ENCODE peak calls at places on chromosomes 5 and 9, in four cellular contexts. One of them, this sample, is unnamed.

GRCh38 chr9:138062196-138062595 is 184.6 kb downstream of the CACNA1B start:
- DNase-seq in left ventricle myocardium inferior: no peak
- DNase-seq in gastrocnemius medialis: peak
- DNase-seq in tibial artery: no peak
- DNase-seq in this sample: no peak

GRCh38 chr5:168128154-168128553 is 163.3 kb upstream of the WWC1 start:
- DNase-seq in left ventricle myocardium inferior: no peak
- DNase-seq in tibial artery: no peak
- DNase-seq in gastrocnemius medialis: no peak
- DNase-seq in this sample: no peak

GRCh38 chr9:91433180-91433579 is 9.5 kb upstream of the NFIL3 start:
- DNase-seq in gastrocnemius medialis: peak
- DNase-seq in tibial artery: no peak
- DNase-seq in left ventricle myocardium inferior: no peak
- DNase-seq in this sample: peak

GRCh38 chr5:39452846-39453245 is 28.1 kb upstream of the DAB2 start:
- DNase-seq in tibial artery: no peak
- DNase-seq in gastrocnemius medialis: no peak
- DNase-seq in left ventricle myocardium inferior: no peak
- DNase-seq in this sample: peak

GRCh38 chr9:23543420-23543819 is 282.6 kb downstream of the ELAVL2 start:
- DNase-seq in tibial artery: no peak
- DNase-seq in gastrocnemius medialis: no peak
- DNase-seq in left ventricle myocardium inferior: no peak
- DNase-seq in this sample: no peak

GRCh38 chr5:77851229-77852067 is 75.3 kb upstream of the TBCA start:
- DNase-seq in gastrocnemius medialis: no peak
- DNase-seq in tibial artery: no peak
- DNase-seq in left ventricle myocardium inferior: no peak
- DNase-seq in this sample: no peak

GRCh38 chr5:142017832-142018427 is 5.1 kb upstream of the GNPDA1 start:
- DNase-seq in gastrocnemius medialis: no peak
- DNase-seq in tibial artery: no peak
- DNase-seq in left ventricle myocardium inferior: no peak
- DNase-seq in this sample: no peak

GRCh38 chr9:119101048-119101447 is 268.2 kb downstream of the BRINP1 start:
- DNase-seq in tibial artery: no peak
- DNase-seq in left ventricle myocardium inferior: no peak
- DNase-seq in gastrocnemius medialis: no peak
- DNase-seq in this sample: no peak

GRCh38 chr5:31131381-31131811 is 62.1 kb upstream of the CDH6 start:
- DNase-seq in left ventricle myocardium inferior: no peak
- DNase-seq in gastrocnemius medialis: no peak
- DNase-seq in tibial artery: no peak
- DNase-seq in this sample: no peak

DNA sequence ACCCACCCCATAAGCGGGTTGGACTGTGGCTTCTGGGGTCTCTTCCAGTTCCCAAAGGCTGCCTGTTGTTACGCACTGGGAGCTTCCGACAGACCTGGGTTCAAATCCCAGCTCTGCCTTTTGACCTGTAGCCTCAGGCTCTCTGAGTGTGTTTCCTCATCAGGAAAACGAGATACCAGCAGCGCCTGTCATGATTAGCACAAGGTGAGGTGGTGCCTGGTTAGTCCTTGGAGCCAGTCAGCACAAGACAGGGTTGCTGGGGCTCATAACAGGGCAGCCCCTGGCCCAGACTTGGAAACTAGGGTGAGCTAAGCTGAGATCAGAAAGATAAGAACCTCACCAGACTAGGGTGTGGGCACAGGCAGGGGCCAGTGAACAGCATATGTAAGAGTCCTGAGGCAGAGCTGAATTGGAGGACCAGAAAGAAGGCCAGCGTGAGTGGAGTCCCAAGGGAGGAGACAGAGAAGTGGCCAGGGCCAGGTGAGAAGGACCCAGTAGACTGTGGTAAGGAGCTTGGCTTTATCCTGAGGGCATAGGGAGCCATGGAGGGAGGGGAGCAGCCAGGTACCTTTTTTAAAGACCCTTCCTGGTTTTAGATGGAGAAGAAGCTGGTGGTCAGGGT is 42.7 kb upstream of the FUBP3 start:
- DNase-seq in tibial artery: no peak
- DNase-seq in gastrocnemius medialis: no peak
- DNase-seq in left ventricle myocardium inferior: no peak
- DNase-seq in this sample: no peak
- H3K27ac ChIP-seq in tibial artery: no peak
- H3K27ac ChIP-seq in gastrocnemius medialis: no peak
- H3K27ac ChIP-seq in left ventricle myocardium inferior: peak
- H3K27ac ChIP-seq in this sample: no peak

GRCh38 chr9:21696411-21696865 is 106.0 kb upstream of the MTAP start:
- DNase-seq in tibial artery: no peak
- DNase-seq in gastrocnemius medialis: no peak
- DNase-seq in left ventricle myocardium inferior: no peak
- DNase-seq in this sample: no peak
- TF ChIP-seq CTCF in tibial artery: no peak
- TF ChIP-seq CTCF in gastrocnemius medialis: no peak
- TF ChIP-seq CTCF in left ventricle myocardium inferior: no peak
- TF ChIP-seq CTCF in this sample: peak

GRCh38 chr5:123094227-123094918 is 5.3 kb downstream of the PRDM6 start:
- DNase-seq in gastrocnemius medialis: no peak
- DNase-seq in tibial artery: no peak
- DNase-seq in left ventricle myocardium inferior: no peak
- DNase-seq in this sample: no peak

GRCh38 chr5:123094919-123095693 is 6.1 kb downstream of the PRDM6 start:
- DNase-seq in gastrocnemius medialis: no peak
- DNase-seq in tibial artery: peak
- DNase-seq in left ventricle myocardium inferior: no peak
- DNase-seq in this sample: no peak

GRCh38 chr5:123097483-123097870 is 8.4 kb downstream of the PRDM6 start:
- DNase-seq in gastrocnemius medialis: no peak
- DNase-seq in left ventricle myocardium inferior: no peak
- DNase-seq in tibial artery: no peak
- DNase-seq in this sample: no peak

GRCh38 chr5:123093279-123094226 is 4.5 kb downstream of the PRDM6 start:
- DNase-seq in left ventricle myocardium inferior: no peak
- DNase-seq in tibial artery: no peak
- DNase-seq in gastrocnemius medialis: no peak
- DNase-seq in this sample: no peak

DNA sequence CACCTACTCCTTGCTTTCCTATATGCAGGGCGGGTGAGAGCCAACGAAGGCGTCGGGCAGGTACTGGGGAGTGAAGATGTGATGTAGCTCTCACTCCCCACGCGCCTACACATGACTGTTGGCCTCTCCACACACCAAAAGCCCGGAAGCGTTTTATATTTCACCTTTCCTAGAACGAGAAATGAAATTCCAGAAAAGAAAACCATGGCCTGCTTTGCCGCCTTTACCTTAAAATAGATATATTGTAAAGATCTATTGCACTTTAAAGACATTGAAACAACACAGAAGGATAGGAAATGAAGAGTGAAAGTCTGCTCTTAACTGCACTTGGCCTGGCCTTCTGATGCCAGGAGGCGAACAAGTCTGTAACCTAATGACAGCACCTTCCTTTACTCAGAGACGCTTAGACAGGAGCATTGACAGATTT is 6.7 kb downstream of the PRDM6 start:
- DNase-seq in gastrocnemius medialis: no peak
- DNase-seq in left ventricle myocardium inferior: no peak
- DNase-seq in tibial artery: no peak
- DNase-seq in this sample: no peak
- H3K4me3 ChIP-seq in gastrocnemius medialis: no peak
- H3K4me3 ChIP-seq in left ventricle myocardium inferior: peak
- H3K4me3 ChIP-seq in tibial artery: peak
- H3K4me3 ChIP-seq in this sample: peak

GRCh38 chr5:14226554-14226953 is 83.4 kb downstream of the TRIO start:
- DNase-seq in gastrocnemius medialis: no peak
- DNase-seq in left ventricle myocardium inferior: no peak
- DNase-seq in tibial artery: no peak
- DNase-seq in this sample: no peak
- H3K27ac ChIP-seq in gastrocnemius medialis: no peak
- H3K27ac ChIP-seq in left ventricle myocardium inferior: peak
- H3K27ac ChIP-seq in tibial artery: no peak
- H3K27ac ChIP-seq in this sample: no peak